ENCODE peak calls at places on chromosomes 5 and 9, in five cellular contexts. D is cardiac muscle cell, A is OCI-LY7, T is A549, V is heart right ventricle. G is an unnamed sample.

GRCh38 chr5:59837071-59837470 is 56.5 kb downstream of the PDE4D start:
- DNase-seq in A (no peak), V (no peak), D (no peak), T (no peak), G (no peak)

GRCh38 chr5:169408166-169408565 is 107.2 kb upstream of the SLIT3 start:
- DNase-seq in T (peak; percentile 7), V (no peak), A (no peak), D (peak; percentile 49), G (no peak)

GRCh38 chr5:68538886-68539420 is 323.4 kb downstream of the PIK3R1 start:
- DNase-seq in T (no peak), A (no peak), V (no peak), D (no peak), G (no peak)

GRCh38 chr9:101648493-101648892 is 53.7 kb upstream of the PPP3R2 start:
- DNase-seq in T (no peak), A (no peak), V (no peak), D (no peak), G (no peak)

GRCh38 chr5:669111-669841 is 23.9 kb downstream of the TPPP start:
- DNase-seq in T (no peak), V (no peak), A (peak; percentile 22), D (peak; percentile 57), G (no peak)

GRCh38 chr5:122515709-122516431 is 203.8 kb downstream of the SNCAIP start:
- DNase-seq in T (peak; percentile 79), A (peak; percentile 24), V (no peak), D (peak; percentile 86), G (peak; percentile 22)

GRCh38 chr9:130995399-130995941 is 13.5 kb upstream of the LAMC3 start:
- DNase-seq in D (no peak), T (peak; percentile 63), V (no peak), A (peak; percentile 3), G (peak; percentile 16)

GRCh38 chr9:132757031-132757430 is 86.8 kb downstream of the GTF3C4 start:
- DNase-seq in D (no peak), T (no peak), A (no peak), V (no peak), G (no peak)

GRCh38 chr5:121055586-121055985 is 591.5 kb downstream of the PRR16 start:
- DNase-seq in V (no peak), T (no peak), D (no peak), A (no peak), G (no peak)

GRCh38 chr9:72979405-72980100 is 26.7 kb upstream of the ALDH1A1 start:
- DNase-seq in A (no peak), T (peak; percentile 75), D (no peak), V (no peak), G (no peak)

GRCh38 chr9:91816356-91816755 is 133.7 kb downstream of the ROR2 start:
- DNase-seq in V (no peak), A (no peak), D (no peak), T (no peak), G (no peak)

GRCh38 chr9:78235296-78235770 is 542 bp upstream of the CEP78 start:
- DNase-seq in A (no peak), T (no peak), V (no peak), D (no peak), G (no peak)

GRCh38 chr5:83777856-83778255 is 57.2 kb upstream of the HAPLN1 start:
- DNase-seq in T (no peak), A (no peak), V (no peak), D (no peak), G (no peak)

GRCh38 chr5:136066705-136067271 is 38.0 kb downstream of the TGFBI start:
- DNase-seq in T (peak; percentile 60), V (peak; percentile 50), A (peak; percentile 24), D (no peak), G (no peak)

GRCh38 chr5:180041501-180042274 is 29.9 kb downstream of the RNF130 start:
- DNase-seq in D (no peak), A (no peak), T (no peak), V (no peak), G (no peak)

GRCh38 chr9:124659099-124659659 is 111.9 kb downstream of the NR6A1 start:
- DNase-seq in A (peak; percentile 61), D (peak; percentile 84), T (peak; percentile 94), V (peak; percentile 72), G (peak; percentile 87)

GRCh38 chr9:124658165-124659017 is 112.7 kb downstream of the NR6A1 start:
- DNase-seq in A (peak; percentile 88), D (peak; percentile 87), T (peak; percentile 97), V (peak; percentile 35), G (peak; percentile 77)

GRCh38 chr9:124661184-124661755 is 109.8 kb downstream of the NR6A1 start:
- DNase-seq in A (no peak), D (peak; percentile 30), V (no peak), T (no peak), G (no peak)

GRCh38 chr9:124662561-124662960 is 108.5 kb downstream of the NR6A1 start:
- DNase-seq in D (no peak), T (no peak), A (no peak), V (no peak), G (no peak)

DNA sequence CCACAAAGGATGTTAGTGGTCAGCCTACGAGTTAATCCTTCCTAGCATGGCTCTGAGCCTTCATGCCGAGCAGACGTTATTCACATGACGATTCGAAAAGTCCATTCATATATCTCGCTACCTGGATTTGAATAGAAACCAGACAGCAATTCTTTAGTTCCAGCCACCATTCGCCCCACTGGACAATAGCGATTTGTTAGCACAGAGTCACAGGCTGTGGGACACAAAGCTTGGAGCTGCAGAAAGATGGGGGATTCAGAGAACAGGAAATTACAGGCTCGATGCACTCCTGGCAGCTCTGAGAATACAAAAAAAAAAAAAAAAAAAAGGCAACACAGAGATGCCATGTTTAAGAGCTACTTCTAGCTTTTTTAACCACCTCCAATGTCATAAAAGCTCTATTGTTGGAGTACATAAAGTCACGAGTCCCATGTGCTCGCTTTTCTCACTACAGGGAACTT is 110.7 kb downstream of the NR6A1 start:
- DNase-seq in V (no peak), T (peak; percentile 57), D (peak; percentile 23), A (peak; percentile 16), G (peak; percentile 22)
- H3K27ac ChIP-seq in V (peak overlapping the region; percentile 86), T (peak overlapping the region; percentile 86), D (peak overlapping the region; percentile 97), A (peak overlapping the region; percentile 77), G (peak overlapping the region; percentile 99)

DNA sequence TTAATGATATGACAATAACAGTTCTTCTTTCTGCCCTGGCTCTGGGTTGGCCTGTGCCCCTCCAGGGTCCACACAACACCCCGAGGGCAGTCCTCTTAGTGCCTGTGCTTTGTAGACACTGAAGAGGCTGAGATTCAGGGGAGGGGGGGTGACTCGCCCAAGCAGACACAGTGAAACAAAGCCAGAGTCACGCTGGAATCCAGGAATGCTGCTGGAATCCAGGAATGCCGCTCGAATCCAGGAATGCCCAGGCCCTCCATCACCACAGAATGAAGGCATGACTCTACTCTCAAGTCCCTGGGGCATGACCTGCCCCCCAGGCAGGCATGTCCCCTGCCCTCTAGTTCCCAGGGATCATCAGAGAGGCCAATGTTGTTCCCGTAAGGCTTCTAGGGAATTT is 73.1 kb downstream of the LRSAM1 start:
- DNase-seq in D (no peak), A (no peak), T (no peak), V (no peak), G (no peak)
- H3K27ac ChIP-seq in D (no peak overlapping the region), A (no peak overlapping the region), T (peak overlapping the region; percentile 32), V (peak overlapping the region; percentile 61), G (no peak overlapping the region)

GRCh38 chr5:157520911-157521703 is 54.5 kb downstream of the ADAM19 start:
- DNase-seq in T (peak; percentile 30), V (peak; percentile 32), A (no peak), D (no peak), G (no peak)
- H3K27ac ChIP-seq in T (no peak overlapping the region), V (peak overlapping the region; percentile 64), A (no peak overlapping the region), D (no peak overlapping the region), G (no peak overlapping the region)

GRCh38 chr5:39192449-39193160 is 26.8 kb downstream of the FYB1 start:
- DNase-seq in T (no peak), V (no peak), A (no peak), D (no peak), G (no peak)

GRCh38 chr5:39187873-39188731 is 31.3 kb downstream of the FYB1 start:
- DNase-seq in D (no peak), A (no peak), V (no peak), T (no peak), G (no peak)

GRCh38 chr5:39191216-39191615 is 28.1 kb downstream of the FYB1 start:
- DNase-seq in D (no peak), V (no peak), A (no peak), T (no peak), G (no peak)

GRCh38 chr5:39189297-39189955 is 29.9 kb downstream of the FYB1 start:
- DNase-seq in A (no peak), V (no peak), D (no peak), T (no peak), G (no peak)

DNA sequence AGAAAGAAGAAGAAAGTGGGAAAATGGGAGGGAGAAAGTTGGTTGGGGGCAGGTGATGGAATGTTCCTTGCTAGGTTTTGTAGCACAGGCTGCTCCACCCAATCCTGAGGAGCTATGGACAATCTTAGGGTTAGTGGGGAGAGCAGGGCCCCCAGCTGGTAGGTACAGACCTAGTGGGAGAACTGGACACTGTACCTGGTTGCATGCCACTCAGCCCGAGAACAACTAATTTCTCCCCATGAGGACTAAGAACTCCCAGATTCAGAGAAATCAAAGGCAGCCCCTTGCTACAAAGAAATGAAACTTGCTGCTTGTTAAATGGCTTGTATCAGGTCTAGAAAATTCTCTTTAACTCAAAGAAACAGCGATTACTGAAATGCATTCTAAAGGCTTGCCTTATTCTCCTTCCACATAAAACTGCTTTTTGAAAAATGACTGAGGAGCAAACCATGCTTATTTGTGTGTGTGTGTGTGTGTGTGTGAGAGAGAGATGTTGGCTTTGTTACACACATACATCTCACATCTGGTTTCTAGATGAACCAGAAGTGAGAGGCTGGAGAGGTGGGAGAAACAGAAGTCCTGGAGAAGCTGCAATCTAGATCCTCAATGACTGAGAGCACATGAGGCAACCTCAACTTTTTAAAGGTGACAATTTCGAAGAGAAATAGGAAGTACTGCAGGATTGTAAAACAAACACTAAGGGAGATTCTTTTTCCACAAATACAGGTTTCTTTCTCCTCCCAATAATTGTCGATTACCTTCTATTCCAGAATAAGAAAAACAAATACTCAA is 28.9 kb downstream of the FYB1 start:
- DNase-seq in T (no peak), A (no peak), V (no peak), D (no peak), G (no peak)
- H3K27ac ChIP-seq in T (peak overlapping the region; percentile 28), A (no peak overlapping the region), V (no peak overlapping the region), D (no peak overlapping the region), G (no peak overlapping the region)

GRCh38 chr5:167573274-167574127 is 717.9 kb upstream of the WWC1 start:
- DNase-seq in A (no peak), V (no peak), T (no peak), D (peak; percentile 77), G (no peak)
- H3K27ac ChIP-seq in A (no peak overlapping the region), V (no peak overlapping the region), T (no peak overlapping the region), D (no peak overlapping the region), G (peak overlapping the region; percentile 78)

DNA sequence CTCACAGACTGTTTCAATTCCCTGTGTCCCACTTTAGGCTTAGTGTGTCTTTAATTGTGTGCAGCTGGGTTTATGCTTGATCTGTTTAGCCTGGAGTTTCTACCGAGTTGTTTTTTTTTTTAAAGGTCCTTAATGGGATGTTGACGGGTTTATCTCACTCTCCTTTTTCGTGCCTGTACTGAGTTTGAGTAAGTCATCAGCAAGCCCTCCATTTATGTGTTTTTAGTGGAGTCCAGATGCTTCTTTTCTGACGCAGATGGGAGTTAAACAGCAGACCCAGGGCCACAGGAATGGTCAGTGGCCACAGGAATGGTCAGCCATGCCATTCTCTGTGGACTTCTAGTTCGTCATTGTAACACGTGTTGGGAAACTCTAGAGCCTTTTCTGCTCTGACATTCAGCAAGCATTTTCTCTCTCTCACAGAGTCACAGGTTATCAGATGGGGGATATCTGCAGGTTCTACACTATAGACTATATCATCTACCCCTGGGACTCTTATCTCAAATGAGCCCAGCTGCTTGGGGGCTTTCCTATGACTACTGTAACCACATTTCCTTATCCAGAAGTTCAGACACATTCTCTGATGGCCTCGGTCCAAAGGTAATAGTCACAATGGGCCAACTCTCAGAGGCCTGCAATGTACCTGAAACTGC is 190.5 kb downstream of the TTLL11 start:
- DNase-seq in V (no peak), D (no peak), T (no peak), A (no peak), G (no peak)
- H3K27ac ChIP-seq in V (peak overlapping the region; percentile 55), D (peak overlapping the region; percentile 38), T (no peak overlapping the region), A (no peak overlapping the region), G (no peak overlapping the region)

G was measured in SK-N-MC.